ENCODE peak calls at places on chromosomes 2 and 18, in four cellular contexts. L, W, N and F are unnamed samples.

GRCh38 chr2:217610411-217610814 is 392.4 kb downstream of the TNS1 start:
- DNase-seq in L (no peak), N (no peak), W (no peak), F (no peak)

GRCh38 chr2:54763636-54764291 is 40.3 kb downstream of the EML6 start:
- DNase-seq in L (no peak), W (no peak), N (no peak), F (no peak)

GRCh38 chr2:159030674-159031380 is 62.4 kb downstream of the TANC1 start:
- DNase-seq in N (peak), L (peak), W (peak), F (no peak)

GRCh38 chr2:122384768-122385333 is 629.4 kb downstream of the TSN start:
- DNase-seq in N (no peak), L (no peak), W (no peak), F (no peak)

GRCh38 chr2:140376686-140377085 is 1596.5 kb upstream of the NXPH2 start:
- DNase-seq in L (no peak), W (no peak), N (no peak), F (no peak)

GRCh38 chr18:48278081-48278480 is 131.1 kb downstream of the ZBTB7C start:
- DNase-seq in N (no peak), L (no peak), W (no peak), F (no peak)

GRCh38 chr18:77023115-77023782 is 109.3 kb downstream of the MBP start:
- DNase-seq in W (no peak), L (no peak), N (no peak), F (peak)

GRCh38 chr2:168698959-168699358 is 103.5 kb upstream of the NOSTRIN start:
- DNase-seq in L (no peak), W (no peak), N (no peak), F (no peak)

GRCh38 chr2:224165901-224166319 is 126.8 kb upstream of the SERPINE2 start:
- DNase-seq in L (no peak), N (no peak), W (no peak), F (no peak)

GRCh38 chr18:74529811-74530583 is 4.3 kb upstream of the CNDP1 start:
- DNase-seq in L (no peak), N (no peak), W (no peak), F (no peak)

GRCh38 chr2:241912021-241912555 is 42.6 kb downstream of the RTP5 start:
- DNase-seq in W (no peak), L (no peak), N (no peak), F (no peak)

GRCh38 chr2:82996217-82996616 is 1462.9 kb downstream of the SUCLG1 start:
- DNase-seq in N (no peak), W (no peak), L (no peak), F (no peak)

GRCh38 chr2:82998770-82999169 is 1460.3 kb downstream of the SUCLG1 start:
- DNase-seq in L (no peak), N (no peak), W (no peak), F (no peak)

GRCh38 chr2:82992948-82993347 is 1466.1 kb downstream of the SUCLG1 start:
- DNase-seq in N (no peak), W (no peak), L (no peak), F (no peak)

GRCh38 chr2:82994186-82994585 is 1464.9 kb downstream of the SUCLG1 start:
- DNase-seq in N (no peak), L (no peak), W (no peak), F (no peak)

GRCh38 chr2:82993631-82994030 is 1465.4 kb downstream of the SUCLG1 start:
- DNase-seq in L (no peak), W (no peak), N (no peak), F (no peak)
- H3K27ac ChIP-seq in L (no peak), W (no peak), N (no peak), F (no peak)

GRCh38 chr18:78293516-78293915 is 686.1 kb upstream of the SALL3 start:
- DNase-seq in N (no peak), W (no peak), L (no peak), F (no peak)
- H3K27ac ChIP-seq in N (no peak), W (no peak), L (no peak), F (no peak)

GRCh38 chr2:226763320-226763719 is 36.3 kb downstream of the IRS1 start:
- DNase-seq in N (no peak), L (no peak), W (no peak), F (no peak)

GRCh38 chr2:226758886-226759660 is 40.5 kb downstream of the IRS1 start:
- DNase-seq in N (peak), L (peak), W (no peak), F (no peak)

GRCh38 chr2:226761195-226761583 is 38.4 kb downstream of the IRS1 start:
- DNase-seq in W (no peak), L (no peak), N (no peak), F (no peak)

GRCh38 chr2:226760412-226761194 is 39.0 kb downstream of the IRS1 start:
- DNase-seq in L (peak), N (peak), W (no peak), F (no peak)

DNA sequence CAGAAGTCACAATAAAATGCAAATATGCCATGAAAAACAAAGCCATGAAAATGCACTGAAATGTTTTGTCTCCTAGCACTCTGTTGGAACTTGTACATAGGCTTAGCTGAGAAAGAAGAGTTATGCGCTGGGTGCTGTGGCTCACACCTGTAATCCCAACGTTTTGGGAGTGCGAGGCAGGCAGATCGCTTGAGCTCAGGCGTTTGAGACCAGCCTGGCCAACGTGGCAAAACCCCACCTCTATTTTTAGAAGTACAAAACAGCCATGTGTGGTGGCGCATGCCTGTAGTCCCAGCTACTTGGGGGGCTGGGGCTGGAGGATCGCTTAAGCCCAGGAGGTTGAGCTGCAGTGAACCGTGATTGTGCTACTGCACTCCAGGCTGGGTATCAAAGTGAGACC is 39.9 kb downstream of the IRS1 start:
- DNase-seq in W (peak), L (no peak), N (no peak), F (no peak)
- H3K27ac ChIP-seq in W (peak), L (no peak), N (peak), F (peak)

DNA sequence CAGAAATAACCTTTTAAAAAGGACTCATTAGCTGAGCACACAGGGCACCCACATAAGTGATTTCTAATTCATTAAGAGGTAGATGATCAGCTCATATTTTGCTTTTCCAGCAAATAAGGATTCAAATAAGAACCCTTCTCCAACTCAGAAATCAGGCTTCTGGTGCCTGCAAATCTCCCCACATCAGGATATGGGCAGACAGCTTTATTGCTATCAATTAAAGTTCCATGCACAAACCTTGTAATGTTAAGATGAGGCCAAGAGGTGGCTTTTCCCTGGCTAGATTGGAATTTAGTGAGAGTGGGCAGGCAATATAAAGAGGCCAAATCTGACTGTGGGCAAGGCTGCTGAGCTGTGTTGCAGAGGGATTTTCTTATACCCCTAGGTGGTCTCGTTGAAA is 193.6 kb downstream of the SH3RF3 start:
- DNase-seq in N (no peak), W (no peak), L (no peak), F (no peak)
- H3K27ac ChIP-seq in N (peak), W (peak), L (no peak), F (peak)

GRCh38 chr18:7070466-7070865 is 47.1 kb downstream of the LAMA1 start:
- DNase-seq in L (no peak), W (no peak), N (no peak), F (no peak)
- H3K27ac ChIP-seq in L (no peak), W (no peak), N (no peak), F (no peak)

GRCh38 chr2:98604547-98604946 is 3.8 kb downstream of the COA5 start:
- DNase-seq in W (no peak), L (no peak), N (no peak), F (no peak)
- H3K27ac ChIP-seq in W (no peak), L (no peak), N (no peak), F (peak)

DNA sequence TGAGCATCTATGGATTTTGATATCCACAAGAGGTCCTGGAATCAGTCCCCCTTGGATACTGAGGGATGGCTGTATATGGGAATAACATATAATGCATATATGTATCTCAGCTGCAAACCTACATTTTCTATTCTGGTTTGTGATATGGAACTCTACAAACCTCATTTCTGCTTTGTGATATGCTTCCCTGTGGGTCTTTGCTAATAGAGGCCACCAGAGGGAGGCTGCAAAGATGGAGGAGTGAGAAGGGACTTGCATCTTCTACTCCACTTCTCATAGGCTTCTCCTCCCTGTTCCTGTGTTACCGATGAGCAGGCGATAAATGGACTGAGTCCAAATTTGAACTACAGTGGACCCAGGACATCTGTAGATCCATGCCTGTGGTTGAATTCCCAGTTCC is 37.8 kb downstream of the ARID5A start:
- DNase-seq in L (no peak), W (no peak), N (no peak), F (no peak)
- H3K27ac ChIP-seq in L (no peak), W (no peak), N (no peak), F (no peak)

GRCh38 chr18:67742525-67742924 is 226.0 kb upstream of the DSEL start:
- DNase-seq in L (no peak), W (no peak), N (no peak), F (no peak)

GRCh38 chr18:67742954-67743353 is 226.4 kb upstream of the DSEL start:
- DNase-seq in L (no peak), W (no peak), N (peak), F (no peak)
- H3K27ac ChIP-seq in L (no peak), W (no peak), N (no peak), F (no peak)

GRCh38 chr18:26468931-26469340 is 79.4 kb downstream of the KCTD1 start:
- DNase-seq in N (no peak), W (no peak), L (no peak), F (no peak)
- H3K27ac ChIP-seq in N (no peak), W (no peak), L (no peak), F (no peak)